ENCODE peak calls at places on chromosomes 11 and 22, in eight cellular contexts. I is fibroblast of lung, V is body of pancreas, X is SJSA1, D is pancreas, P is SK-N-SH, M is tibial nerve, K is GM23248. O is an unnamed sample. For H3K9me3 and H3K4me1, the result is how much of the 10 kb centered on the place peaks cover.

GRCh38 chr22:43925433-43926348 is 2.1 kb downstream of the PNPLA3 start:
- DNase-seq in I (peak), V (no peak), X (peak), D (no peak), P (no peak), M (no peak), K (no peak), O (peak)

GRCh38 chr22:44080936-44081853 is 57.1 kb downstream of the PARVB start:
- DNase-seq in I (peak), V (peak), X (peak), D (peak), P (peak), M (peak), K (peak), O (peak)

GRCh38 chr11:35180311-35181233 is 41.6 kb downstream of the CD44 start:
- DNase-seq in I (peak), V (no peak), X (peak), D (no peak), P (no peak), M (no peak), K (peak), O (no peak)

GRCh38 chr22:44526431-44527115 is 28.5 kb upstream of the RTL6 start:
- DNase-seq in I (no peak), V (no peak), X (peak), D (no peak), P (peak), M (no peak), K (no peak), O (no peak)

GRCh38 chr11:86869966-86870570 is 69.7 kb downstream of the PRSS23 start:
- DNase-seq in I (peak), V (peak), X (peak), D (peak), P (peak), M (peak), K (peak), O (peak)

GRCh38 chr11:114061053-114062049 is 1.8 kb downstream of the ZBTB16 start:
- DNase-seq in I (no peak), V (peak), X (no peak), D (no peak), P (peak), M (no peak), K (peak), O (no peak)

GRCh38 chr22:20966883-20967696 is at the start of gene AIFM3:
- DNase-seq in I (no peak), V (no peak), X (no peak), D (no peak), P (peak), M (no peak), K (no peak), O (no peak)

GRCh38 chr11:120929664-120930154 is 94.2 kb upstream of the TBCEL start:
- DNase-seq in I (peak), V (peak), X (no peak), D (no peak), P (peak), M (no peak), K (peak), O (peak)

GRCh38 chr11:65663634-65664200 is 1.0 kb upstream of the RELA start:
- DNase-seq in I (peak), V (peak), X (peak), D (no peak), P (peak), M (no peak), K (peak), O (no peak)

GRCh38 chr22:32204856-32205722 is at the start of gene RFPL2:
- DNase-seq in I (peak), V (peak), X (no peak), D (peak), P (peak), M (no peak), K (peak), O (no peak)

GRCh38 chr11:122807731-122808485 is 30.4 kb upstream of the CRTAM start:
- DNase-seq in I (no peak), V (no peak), X (no peak), D (no peak), P (no peak), M (no peak), K (peak), O (no peak)

GRCh38 chr22:27336151-27337090 is 465.1 kb downstream of the MN1 start:
- DNase-seq in I (peak), V (no peak), X (no peak), D (no peak), P (no peak), M (no peak), K (no peak), O (no peak)

GRCh38 chr11:117670443-117670842 is 126.6 kb downstream of the DSCAML1 start:
- DNase-seq in I (no peak), V (no peak), X (no peak), D (no peak), P (no peak), M (no peak), K (no peak), O (no peak)

GRCh38 chr11:9796854-9797253 is 133.0 kb downstream of the SWAP70 start:
- DNase-seq in I (no peak), V (no peak), X (no peak), D (no peak), P (no peak), M (no peak), K (peak), O (no peak)

GRCh38 chr22:43389227-43389836 is 22.5 kb upstream of the MPPED1 start:
- DNase-seq in I (no peak), V (no peak), X (no peak), D (no peak), P (no peak), M (no peak), K (no peak), O (no peak)

GRCh38 chr11:44621140-44621681 is 55.7 kb downstream of the CD82 start:
- DNase-seq in I (peak), V (peak), X (peak), D (peak), P (peak), M (peak), K (peak), O (peak)

GRCh38 chr11:67646535-67647336 is 3.8 kb downstream of the ACY3 start:
- DNase-seq in I (no peak), V (peak), X (no peak), D (peak), P (no peak), M (no peak), K (no peak), O (no peak)

GRCh38 chr11:95697614-95698408 is 91.8 kb downstream of the FAM76B start:
- DNase-seq in I (no peak), V (no peak), X (no peak), D (no peak), P (no peak), M (no peak), K (peak), O (no peak)

GRCh38 chr22:44567846-44568493 is 69.9 kb upstream of the RTL6 start:
- DNase-seq in I (peak), V (peak), X (no peak), D (peak), P (no peak), M (no peak), K (peak), O (peak)

GRCh38 chr11:47235163-47235562 is 13.5 kb downstream of the ACP2 start:
- DNase-seq in I (no peak), V (no peak), X (no peak), D (no peak), P (peak), M (no peak), K (no peak), O (no peak)

GRCh38 chr22:35452351-35452781 is 52.4 kb downstream of the MCM5 start:
- DNase-seq in I (no peak), V (peak), X (no peak), D (no peak), P (no peak), M (no peak), K (no peak), O (no peak)

GRCh38 chr11:44979536-44980399 is 29.1 kb upstream of the TP53I11 start:
- DNase-seq in I (no peak), V (peak), X (no peak), D (peak), P (no peak), M (no peak), K (no peak), O (no peak)

GRCh38 chr11:85947431-85948272 is 92.5 kb downstream of the CCDC83 start:
- DNase-seq in I (peak), V (no peak), X (no peak), D (no peak), P (no peak), M (no peak), K (peak), O (no peak)

GRCh38 chr22:46073683-46074504 is 76.4 kb upstream of the PPARA start:
- DNase-seq in I (peak), V (peak), X (no peak), D (peak), P (no peak), M (peak), K (peak), O (peak)

GRCh38 chr11:69642549-69642912 is 1.6 kb downstream of the CCND1 start:
- DNase-seq in I (no peak), V (no peak), X (peak), D (no peak), P (peak), M (no peak), K (peak), O (no peak)

GRCh38 chr22:42310301-42310981 is 40.0 kb upstream of the TCF20 start:
- DNase-seq in I (no peak), V (no peak), X (no peak), D (no peak), P (no peak), M (no peak), K (no peak), O (no peak)

GRCh38 chr22:40153186-40153585 is 24.5 kb upstream of the TNRC6B start:
- DNase-seq in I (no peak), V (no peak), X (no peak), D (no peak), P (no peak), M (no peak), K (no peak), O (no peak)

GRCh38 chr11:23769214-23769613 is 727.6 kb upstream of the LUZP2 start:
- DNase-seq in I (no peak), V (no peak), X (no peak), D (no peak), P (no peak), M (no peak), K (no peak), O (no peak)
- H3K9me3 ChIP-seq in I (under half), V (under half), X (under half), D (under half), P (under half), M (under half), K (under half), O (under half)

GRCh38 chr11:11882539-11882938 is 40.8 kb downstream of the USP47 start:
- DNase-seq in I (no peak), V (no peak), X (no peak), D (no peak), P (no peak), M (no peak), K (no peak), O (no peak)

GRCh38 chr11:11880179-11880578 is 38.4 kb downstream of the USP47 start:
- DNase-seq in I (no peak), V (no peak), X (no peak), D (no peak), P (no peak), M (no peak), K (no peak), O (no peak)

GRCh38 chr11:11884774-11885481 is 43.2 kb downstream of the USP47 start:
- DNase-seq in I (no peak), V (no peak), X (peak), D (no peak), P (no peak), M (no peak), K (no peak), O (no peak)
- H3K4me1 ChIP-seq in I (under half), V (under half), X (under half), D (under half), P (under half), M (under half), K (under half), O (under half)

GRCh38 chr22:30325724-30326703 is 727 bp downstream of the TBC1D10A start:
- DNase-seq in I (no peak), V (peak), X (peak), D (peak), P (peak), M (no peak), K (peak), O (peak)
- H3K27ac ChIP-seq in I (peak), V (peak), X (peak), D (peak), P (peak), M (peak), K (peak), O (peak)

GRCh38 chr11:38824573-38824972 is 2226.5 kb upstream of the RAG2 start:
- DNase-seq in I (peak), V (no peak), X (no peak), D (no peak), P (peak), M (no peak), K (peak), O (no peak)
- H3K9me3 ChIP-seq in I (under half), V (under half), X (under half), D (under half), P (under half), M (under half), K (under half), O (under half)